ENCODE peak calls at places on chromosomes 13 and 19, in five cellular contexts. V, W, E, Z and H are unnamed samples. For H3K27me3, the result is how much of the 10 kb centered on the place peaks cover.

GRCh38 chr19:32403291-32403995 is 2.1 kb upstream of the DPY19L3 start:
- DNase-seq in V (no peak), W (no peak), E (no peak), Z (no peak), H (no peak)

GRCh38 chr19:51712461-51713081 is 11.2 kb downstream of the HAS1 start:
- DNase-seq in V (no peak), W (no peak), E (no peak), Z (no peak), H (peak)

GRCh38 chr19:21023901-21024300 is 3.4 kb downstream of the ZNF430 start:
- DNase-seq in V (no peak), W (no peak), E (no peak), Z (no peak), H (peak)

GRCh38 chr19:35069706-35070105 is 28.2 kb downstream of the HPN start:
- DNase-seq in V (no peak), W (no peak), E (no peak), Z (no peak), H (no peak)

GRCh38 chr13:28611654-28612131 is 47.2 kb upstream of the POMP start:
- DNase-seq in V (peak), W (no peak), E (no peak), Z (no peak), H (no peak)

GRCh38 chr19:48501961-48502719 is 9.5 kb downstream of the LMTK3 start:
- DNase-seq in V (peak), W (peak), E (peak), Z (peak), H (peak)

GRCh38 chr13:52706074-52706473 is 33.5 kb downstream of the CNMD start:
- DNase-seq in V (no peak), W (no peak), E (no peak), Z (no peak), H (no peak)

GRCh38 chr13:112576191-112576590 is 11.8 kb downstream of the TUBGCP3 start:
- DNase-seq in V (no peak), W (no peak), E (no peak), Z (no peak), H (no peak)

GRCh38 chr13:49098771-49099512 is 121.2 kb upstream of the MLNR start:
- DNase-seq in V (peak), W (no peak), E (no peak), Z (no peak), H (peak)

GRCh38 chr19:16415806-16416205 is 56.0 kb downstream of the EPS15L1 start:
- DNase-seq in V (no peak), W (no peak), E (no peak), Z (no peak), H (no peak)

GRCh38 chr19:54609356-54609791 is 15.9 kb downstream of the LILRA1 start:
- DNase-seq in V (no peak), W (no peak), E (no peak), Z (no peak), H (no peak)

GRCh38 chr13:87129602-87130300 is 541.4 kb upstream of the SLITRK5 start:
- DNase-seq in V (peak), W (no peak), E (no peak), Z (no peak), H (peak)

GRCh38 chr19:16459680-16460079 is 12.1 kb downstream of the EPS15L1 start:
- DNase-seq in V (no peak), W (no peak), E (no peak), Z (no peak), H (no peak)

GRCh38 chr13:46982856-46983582 is 86.2 kb upstream of the HTR2A start:
- DNase-seq in V (no peak), W (no peak), E (no peak), Z (no peak), H (no peak)

GRCh38 chr13:43195551-43195950 is 172.2 kb downstream of the DNAJC15 start:
- DNase-seq in V (no peak), W (no peak), E (no peak), Z (no peak), H (peak)

DNA sequence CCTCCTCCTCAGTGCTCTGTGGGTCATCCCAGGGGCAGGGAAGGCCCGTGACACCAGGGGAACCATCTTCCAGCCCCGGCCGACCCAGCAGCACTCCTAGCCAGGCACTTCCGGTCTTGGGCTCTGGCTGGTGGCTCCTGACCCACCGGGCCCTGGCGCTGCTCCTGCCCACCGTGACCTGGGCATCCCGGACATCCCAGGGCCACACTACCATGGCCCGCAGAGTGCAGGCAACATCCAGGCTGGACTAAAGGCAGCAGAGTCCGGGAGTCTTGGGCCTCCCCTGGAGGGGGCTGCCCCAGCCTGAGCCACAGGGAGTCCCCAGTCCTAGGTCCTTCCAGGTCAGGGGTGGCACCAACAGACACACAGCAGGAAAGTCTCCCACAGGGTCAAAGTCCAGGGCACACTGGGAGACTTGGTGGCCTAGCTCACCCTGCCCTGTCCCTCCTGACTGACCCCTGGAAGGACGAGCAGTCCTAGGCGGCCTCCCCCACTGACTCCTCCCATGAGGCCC is 10.8 kb downstream of the LSM4 start:
- DNase-seq in V (no peak), W (no peak), E (no peak), Z (no peak), H (no peak)
- H3K4me3 ChIP-seq in V (no peak), W (no peak), E (no peak), Z (no peak), H (no peak)

DNA sequence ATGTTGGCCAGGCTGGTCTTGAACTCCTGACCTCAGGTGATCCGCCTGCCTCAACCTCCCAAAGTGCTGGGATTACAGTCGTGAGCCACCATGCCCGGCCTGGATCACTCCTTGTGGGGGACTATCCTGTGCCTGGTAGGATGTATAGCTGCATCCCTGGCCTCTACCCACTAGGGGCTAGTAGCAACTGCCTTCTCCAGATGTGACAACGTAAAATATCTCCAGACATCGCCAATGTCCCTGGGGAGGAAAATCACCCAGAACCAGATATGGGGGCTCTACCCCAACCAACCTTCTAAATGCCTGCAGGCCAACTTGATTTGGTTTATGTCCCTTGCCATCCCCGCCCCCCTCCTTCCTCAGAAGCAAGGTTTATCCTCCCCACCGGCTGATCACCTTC is 12.7 kb downstream of the TM6SF2 start:
- DNase-seq in V (no peak), W (no peak), E (no peak), Z (no peak), H (no peak)
- H3K27me3 ChIP-seq in V (half or more), W (under half), E (half or more), Z (under half), H (under half)

GRCh38 chr13:30726192-30726591 is 9.2 kb upstream of the ALOX5AP start:
- DNase-seq in V (no peak), W (no peak), E (no peak), Z (no peak), H (no peak)
- H3K4me3 ChIP-seq in V (no peak), W (no peak), E (no peak), Z (no peak), H (no peak)

DNA sequence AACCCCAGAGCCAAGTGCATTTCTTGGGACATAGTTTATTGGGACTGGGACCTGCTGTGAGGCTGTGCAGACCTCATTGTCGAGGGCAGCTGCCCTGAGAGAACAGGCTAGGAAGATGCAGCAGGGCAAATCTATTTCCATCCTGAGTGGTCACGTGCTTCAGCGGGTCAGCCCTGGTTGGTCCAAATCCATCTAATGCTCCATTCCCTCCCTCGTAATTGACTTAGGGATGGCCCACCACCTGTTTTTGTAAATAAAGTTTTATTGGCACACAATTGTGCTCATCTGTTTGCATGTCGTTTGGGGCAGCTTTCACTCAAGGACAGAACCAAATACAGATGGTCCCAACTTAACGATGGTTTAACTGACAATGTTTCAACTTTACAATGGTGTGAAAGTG is 75.5 kb upstream of the ADGRE5 start:
- DNase-seq in V (no peak), W (no peak), E (no peak), Z (no peak), H (no peak)
- H3K27me3 ChIP-seq in V (half or more), W (under half), E (under half), Z (under half), H (under half)

GRCh38 chr19:11563530-11563929 is 4.5 kb upstream of the ELOF1 start:
- DNase-seq in V (no peak), W (no peak), E (no peak), Z (no peak), H (no peak)

GRCh38 chr19:11555246-11555645 is 3.8 kb downstream of the ELOF1 start:
- DNase-seq in V (no peak), W (no peak), E (no peak), Z (no peak), H (no peak)

GRCh38 chr19:11556634-11557420 is 2.2 kb downstream of the ELOF1 start:
- DNase-seq in V (no peak), W (no peak), E (no peak), Z (no peak), H (no peak)

GRCh38 chr19:11558881-11559828 is at the start of gene ELOF1:
- DNase-seq in V (peak), W (peak), E (peak), Z (peak), H (peak)

DNA sequence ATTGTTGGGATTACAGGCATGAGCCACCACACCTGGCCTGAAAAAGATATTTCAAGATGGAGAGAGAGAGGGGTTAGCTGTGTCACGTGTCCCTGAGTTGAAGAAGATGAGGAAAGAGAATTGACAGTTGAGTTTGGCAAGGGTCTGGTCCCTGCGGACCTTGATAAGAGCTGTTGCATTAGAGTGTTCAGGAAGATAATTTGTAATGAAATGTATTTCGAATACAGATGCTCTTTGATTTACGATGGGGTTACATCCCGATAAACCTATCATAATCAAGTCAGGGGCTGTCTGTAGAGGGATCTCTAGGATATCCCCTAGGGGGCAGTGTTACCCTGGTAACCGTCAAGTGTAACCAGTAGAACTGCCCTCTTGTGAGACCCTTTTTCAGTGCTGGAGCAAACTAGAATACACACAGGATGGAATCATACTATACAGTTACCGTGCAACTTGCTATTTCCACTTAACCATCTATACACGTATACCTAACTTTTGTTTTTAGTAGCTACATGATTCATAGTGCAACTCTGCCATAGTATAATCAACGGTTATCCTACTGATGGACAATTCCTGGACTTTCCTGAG is 1.5 kb upstream of the ELOF1 start:
- DNase-seq in V (peak), W (peak), E (no peak), Z (peak), H (peak)
- H3K4me3 ChIP-seq in V (peak), W (no peak), E (no peak), Z (peak), H (no peak)

GRCh38 chr19:19206938-19207337 is 3.7 kb upstream of the NR2C2AP start:
- DNase-seq in V (no peak), W (no peak), E (no peak), Z (no peak), H (no peak)
- H3K27me3 ChIP-seq in V (under half), W (under half), E (half or more), Z (under half), H (under half)

DNA sequence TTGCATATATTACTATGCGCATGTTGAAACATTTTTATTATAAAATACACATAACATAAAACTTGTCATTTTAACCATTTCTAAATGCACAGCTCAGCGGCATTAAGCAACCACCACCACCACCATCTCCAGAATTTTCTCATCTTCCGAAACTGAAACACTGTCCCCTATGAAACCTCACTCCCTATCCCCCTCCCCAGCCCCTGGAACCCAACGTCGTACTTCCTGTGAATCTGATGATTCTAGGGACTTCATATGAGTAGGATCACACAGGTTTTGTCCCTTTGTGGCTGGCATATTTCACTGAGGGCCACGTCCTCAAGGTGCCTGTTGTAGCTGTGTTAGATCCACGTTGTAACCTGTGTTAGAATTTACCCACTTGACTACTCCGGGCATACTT is 716 bp upstream of the MAP2K2 start:
- DNase-seq in V (no peak), W (no peak), E (no peak), Z (no peak), H (no peak)
- H3K4me3 ChIP-seq in V (peak), W (peak), E (peak), Z (peak), H (peak)

DNA sequence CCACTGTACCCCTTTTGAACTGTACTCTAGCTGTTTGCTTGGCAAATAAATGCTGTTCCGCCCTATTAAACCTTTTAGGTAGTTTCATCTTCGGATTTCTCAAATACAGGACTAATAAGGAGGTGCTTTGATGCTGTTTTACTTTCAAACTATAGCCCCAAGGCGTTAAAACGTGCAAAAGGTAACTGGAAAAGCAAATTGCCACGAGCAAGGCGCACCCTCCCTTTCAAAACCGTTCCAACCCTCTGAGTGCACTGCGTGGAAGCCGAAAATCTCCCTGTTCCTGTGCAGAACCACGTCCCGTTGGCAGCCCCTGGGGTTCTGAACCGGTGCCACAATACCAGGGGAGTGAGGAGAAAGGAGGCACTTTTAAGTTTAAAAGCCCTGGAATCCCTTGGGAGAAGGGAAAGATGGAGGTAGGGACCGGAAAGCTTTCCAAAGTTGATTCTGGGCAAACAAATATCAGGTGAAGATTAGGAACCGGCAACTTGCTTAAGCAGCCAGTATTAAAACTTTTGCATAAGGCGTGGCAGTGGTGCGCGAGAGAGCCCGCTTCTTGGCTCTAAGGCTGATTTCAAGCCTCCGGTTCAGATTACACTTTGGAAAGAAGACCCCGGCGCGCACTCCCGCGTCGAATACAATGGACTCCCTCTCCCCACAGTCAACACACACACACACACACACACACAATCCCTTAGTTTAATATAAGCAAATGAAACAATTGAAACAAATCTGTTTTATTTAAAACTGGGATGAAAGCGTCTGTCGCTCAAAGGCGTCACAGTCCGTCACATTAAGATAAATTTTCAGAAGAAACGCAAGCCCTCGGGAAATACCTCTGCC is 9.5 kb downstream of the POU4F1 start:
- DNase-seq in V (no peak), W (no peak), E (no peak), Z (no peak), H (no peak)
- H3K27me3 ChIP-seq in V (half or more), W (half or more), E (half or more), Z (half or more), H (under half)